ENCODE peak calls at places on chromosomes 3 and 15, in five cellular contexts. One of them, this sample, is unnamed.

GRCh38 chr15:53808058-53808703 is 48.7 kb upstream of the WDR72 start:
- DNase-seq in glutamatergic neuron: no peak
- DNase-seq in CD4-positive, alpha-beta T cell: no peak
- DNase-seq in esophagus muscularis mucosa: no peak
- DNase-seq in right atrium auricular region: no peak
- DNase-seq in this sample: no peak

GRCh38 chr15:31840849-31841476 is 189.4 kb upstream of the CHRNA7 start:
- DNase-seq in glutamatergic neuron: no peak
- DNase-seq in CD4-positive, alpha-beta T cell: no peak
- DNase-seq in esophagus muscularis mucosa: no peak
- DNase-seq in right atrium auricular region: peak
- DNase-seq in this sample: no peak

GRCh38 chr3:135091956-135092355 is 296.9 kb downstream of the EPHB1 start:
- DNase-seq in esophagus muscularis mucosa: no peak
- DNase-seq in right atrium auricular region: no peak
- DNase-seq in CD4-positive, alpha-beta T cell: no peak
- DNase-seq in glutamatergic neuron: no peak
- DNase-seq in this sample: no peak

GRCh38 chr3:145094355-145094941 is 1066.5 kb downstream of the PLOD2 start:
- DNase-seq in CD4-positive, alpha-beta T cell: no peak
- DNase-seq in right atrium auricular region: no peak
- DNase-seq in glutamatergic neuron: no peak
- DNase-seq in esophagus muscularis mucosa: no peak
- DNase-seq in this sample: no peak

GRCh38 chr15:48868549-48868948 is 9.4 kb upstream of the EID1 start:
- DNase-seq in right atrium auricular region: no peak
- DNase-seq in CD4-positive, alpha-beta T cell: no peak
- DNase-seq in esophagus muscularis mucosa: no peak
- DNase-seq in glutamatergic neuron: no peak
- DNase-seq in this sample: no peak

GRCh38 chr3:197404754-197405153 is 106.3 kb upstream of the DLG1 start:
- DNase-seq in CD4-positive, alpha-beta T cell: no peak
- DNase-seq in esophagus muscularis mucosa: no peak
- DNase-seq in right atrium auricular region: no peak
- DNase-seq in glutamatergic neuron: no peak
- DNase-seq in this sample: no peak

GRCh38 chr15:48177875-48178611 is at the start of gene MYEF2:
- DNase-seq in glutamatergic neuron: peak
- DNase-seq in CD4-positive, alpha-beta T cell: peak
- DNase-seq in esophagus muscularis mucosa: no peak
- DNase-seq in right atrium auricular region: peak
- DNase-seq in this sample: peak

GRCh38 chr3:136193273-136194043 is 2.7 kb downstream of the MSL2 start:
- DNase-seq in esophagus muscularis mucosa: no peak
- DNase-seq in right atrium auricular region: no peak
- DNase-seq in glutamatergic neuron: no peak
- DNase-seq in CD4-positive, alpha-beta T cell: no peak
- DNase-seq in this sample: no peak

GRCh38 chr15:41886741-41887140 is 7.1 kb downstream of the SPTBN5 start:
- DNase-seq in esophagus muscularis mucosa: no peak
- DNase-seq in glutamatergic neuron: no peak
- DNase-seq in CD4-positive, alpha-beta T cell: no peak
- DNase-seq in right atrium auricular region: no peak
- DNase-seq in this sample: no peak

GRCh38 chr3:187165144-187165543 is 25.8 kb upstream of the RPL39L start:
- DNase-seq in glutamatergic neuron: no peak
- DNase-seq in CD4-positive, alpha-beta T cell: peak
- DNase-seq in esophagus muscularis mucosa: no peak
- DNase-seq in right atrium auricular region: no peak
- DNase-seq in this sample: no peak

GRCh38 chr3:13484861-13485590 is 4.9 kb downstream of the HDAC11 start:
- DNase-seq in esophagus muscularis mucosa: no peak
- DNase-seq in right atrium auricular region: peak
- DNase-seq in CD4-positive, alpha-beta T cell: no peak
- DNase-seq in glutamatergic neuron: no peak
- DNase-seq in this sample: peak

GRCh38 chr3:29655016-29655415 is 374.1 kb downstream of the RBMS3 start:
- DNase-seq in CD4-positive, alpha-beta T cell: no peak
- DNase-seq in right atrium auricular region: no peak
- DNase-seq in esophagus muscularis mucosa: no peak
- DNase-seq in glutamatergic neuron: no peak
- DNase-seq in this sample: no peak

GRCh38 chr15:90336705-90337141 is 15.4 kb upstream of the ZNF774 start:
- DNase-seq in CD4-positive, alpha-beta T cell: no peak
- DNase-seq in glutamatergic neuron: no peak
- DNase-seq in right atrium auricular region: no peak
- DNase-seq in esophagus muscularis mucosa: no peak
- DNase-seq in this sample: no peak

GRCh38 chr3:10162147-10162546 is 2.6 kb upstream of the IRAK2 start:
- DNase-seq in CD4-positive, alpha-beta T cell: no peak
- DNase-seq in glutamatergic neuron: no peak
- DNase-seq in esophagus muscularis mucosa: no peak
- DNase-seq in right atrium auricular region: no peak
- DNase-seq in this sample: no peak
- TF ChIP-seq CTCF in CD4-positive, alpha-beta T cell: no peak
- TF ChIP-seq CTCF in glutamatergic neuron: no peak
- TF ChIP-seq CTCF in esophagus muscularis mucosa: no peak
- TF ChIP-seq CTCF in right atrium auricular region: no peak
- TF ChIP-seq CTCF in this sample: no peak

DNA sequence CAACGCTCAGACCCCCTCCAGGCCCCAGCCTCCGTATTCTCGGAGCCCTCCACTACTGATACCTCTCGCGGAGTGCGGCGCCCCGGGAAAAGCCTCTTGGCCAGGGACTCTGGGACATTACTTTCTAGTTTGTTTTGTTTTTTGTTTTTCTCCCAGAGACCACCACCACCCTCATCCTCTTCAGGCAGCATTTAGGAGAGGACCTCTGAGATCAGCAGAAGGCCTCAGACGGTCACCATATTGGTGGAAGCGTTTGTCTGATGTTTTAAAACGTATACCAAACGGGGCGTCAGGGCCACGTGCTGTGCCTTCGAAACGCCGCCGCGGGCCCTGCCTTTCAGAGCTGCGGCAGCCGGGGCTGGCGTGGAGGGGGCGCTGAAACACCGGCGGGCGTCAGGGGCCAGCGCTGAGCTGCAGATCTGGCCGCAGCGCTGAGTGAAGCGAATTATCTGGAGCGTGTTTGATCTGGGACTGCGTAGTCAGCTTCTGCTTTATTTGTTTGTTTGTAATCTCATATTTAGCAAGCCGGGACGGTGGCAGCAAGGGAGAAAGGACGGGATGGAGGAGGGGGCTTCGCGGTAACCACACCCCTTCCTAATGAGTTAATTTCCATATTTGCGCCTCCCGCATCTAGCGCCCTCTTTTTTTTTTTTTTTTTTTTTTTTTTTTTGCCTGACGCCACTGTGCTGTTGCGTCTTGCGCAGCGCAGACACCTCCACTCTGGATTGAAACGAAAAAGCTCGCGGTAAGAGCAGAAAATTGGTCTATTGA is 14.8 kb downstream of the SOX2 start:
- DNase-seq in esophagus muscularis mucosa: no peak
- DNase-seq in right atrium auricular region: no peak
- DNase-seq in CD4-positive, alpha-beta T cell: no peak
- DNase-seq in glutamatergic neuron: peak
- DNase-seq in this sample: no peak
- TF ChIP-seq CTCF in esophagus muscularis mucosa: no peak
- TF ChIP-seq CTCF in right atrium auricular region: no peak
- TF ChIP-seq CTCF in CD4-positive, alpha-beta T cell: no peak
- TF ChIP-seq CTCF in glutamatergic neuron: no peak
- TF ChIP-seq CTCF in this sample: peak

GRCh38 chr15:78811124-78811824 is at the start of gene ADAMTS7:
- DNase-seq in right atrium auricular region: peak
- DNase-seq in CD4-positive, alpha-beta T cell: peak
- DNase-seq in esophagus muscularis mucosa: no peak
- DNase-seq in glutamatergic neuron: peak
- DNase-seq in this sample: no peak
- TF ChIP-seq CTCF in right atrium auricular region: peak
- TF ChIP-seq CTCF in CD4-positive, alpha-beta T cell: peak
- TF ChIP-seq CTCF in esophagus muscularis mucosa: peak
- TF ChIP-seq CTCF in glutamatergic neuron: peak
- TF ChIP-seq CTCF in this sample: peak

DNA sequence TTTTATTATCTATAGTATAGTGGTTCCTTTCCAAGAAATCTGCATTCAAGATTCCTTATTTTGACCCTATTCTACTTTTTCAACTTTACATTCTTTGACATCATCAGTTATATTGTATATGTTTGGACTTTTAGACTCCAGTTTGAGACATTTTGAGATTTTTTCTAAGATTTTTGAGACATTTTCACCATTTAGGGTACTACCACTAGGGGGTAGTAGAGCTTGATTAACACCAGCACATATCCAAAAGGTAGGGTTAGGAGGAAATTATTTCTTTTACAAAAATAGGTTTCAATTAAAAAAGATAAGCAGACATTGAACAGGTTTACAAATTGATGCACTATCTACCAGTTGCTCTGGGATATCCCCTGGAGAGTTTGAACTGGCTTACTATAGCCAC is 262.5 kb downstream of the SCAPER start:
- DNase-seq in glutamatergic neuron: no peak
- DNase-seq in esophagus muscularis mucosa: no peak
- DNase-seq in CD4-positive, alpha-beta T cell: no peak
- DNase-seq in right atrium auricular region: no peak
- DNase-seq in this sample: no peak
- TF ChIP-seq CTCF in glutamatergic neuron: peak
- TF ChIP-seq CTCF in esophagus muscularis mucosa: no peak
- TF ChIP-seq CTCF in CD4-positive, alpha-beta T cell: peak
- TF ChIP-seq CTCF in right atrium auricular region: peak
- TF ChIP-seq CTCF in this sample: peak

GRCh38 chr3:111282024-111282423 is 210.4 kb downstream of the NECTIN3 start:
- DNase-seq in glutamatergic neuron: no peak
- DNase-seq in CD4-positive, alpha-beta T cell: no peak
- DNase-seq in esophagus muscularis mucosa: no peak
- DNase-seq in right atrium auricular region: no peak
- DNase-seq in this sample: no peak

GRCh38 chr3:111278961-111279360 is 207.3 kb downstream of the NECTIN3 start:
- DNase-seq in glutamatergic neuron: no peak
- DNase-seq in esophagus muscularis mucosa: no peak
- DNase-seq in CD4-positive, alpha-beta T cell: no peak
- DNase-seq in right atrium auricular region: no peak
- DNase-seq in this sample: no peak

GRCh38 chr3:111283165-111283564 is 211.5 kb downstream of the NECTIN3 start:
- DNase-seq in CD4-positive, alpha-beta T cell: no peak
- DNase-seq in esophagus muscularis mucosa: no peak
- DNase-seq in right atrium auricular region: no peak
- DNase-seq in glutamatergic neuron: no peak
- DNase-seq in this sample: no peak

DNA sequence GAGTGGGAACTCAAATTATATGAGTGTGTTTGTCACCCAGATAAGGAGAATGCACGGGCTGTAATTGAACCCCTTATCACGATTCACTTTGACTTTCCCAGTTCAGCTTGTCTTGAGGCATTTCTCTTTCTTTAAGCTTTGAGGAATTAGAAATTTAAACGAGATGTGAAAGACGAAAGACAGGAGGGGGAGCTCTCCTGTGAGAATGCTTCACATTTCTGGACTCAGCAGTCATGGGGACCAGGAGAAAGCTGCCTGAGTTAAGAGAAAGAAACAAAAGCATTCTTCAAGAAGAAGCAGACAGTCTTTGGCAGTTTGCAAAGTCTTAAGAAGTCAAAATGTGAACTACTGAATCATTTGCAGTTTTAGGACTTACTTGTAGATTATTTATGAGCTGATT is 205.6 kb downstream of the NECTIN3 start:
- DNase-seq in CD4-positive, alpha-beta T cell: no peak
- DNase-seq in glutamatergic neuron: no peak
- DNase-seq in right atrium auricular region: no peak
- DNase-seq in esophagus muscularis mucosa: no peak
- DNase-seq in this sample: no peak
- TF ChIP-seq CTCF in CD4-positive, alpha-beta T cell: no peak
- TF ChIP-seq CTCF in glutamatergic neuron: no peak
- TF ChIP-seq CTCF in right atrium auricular region: no peak
- TF ChIP-seq CTCF in esophagus muscularis mucosa: no peak
- TF ChIP-seq CTCF in this sample: peak

DNA sequence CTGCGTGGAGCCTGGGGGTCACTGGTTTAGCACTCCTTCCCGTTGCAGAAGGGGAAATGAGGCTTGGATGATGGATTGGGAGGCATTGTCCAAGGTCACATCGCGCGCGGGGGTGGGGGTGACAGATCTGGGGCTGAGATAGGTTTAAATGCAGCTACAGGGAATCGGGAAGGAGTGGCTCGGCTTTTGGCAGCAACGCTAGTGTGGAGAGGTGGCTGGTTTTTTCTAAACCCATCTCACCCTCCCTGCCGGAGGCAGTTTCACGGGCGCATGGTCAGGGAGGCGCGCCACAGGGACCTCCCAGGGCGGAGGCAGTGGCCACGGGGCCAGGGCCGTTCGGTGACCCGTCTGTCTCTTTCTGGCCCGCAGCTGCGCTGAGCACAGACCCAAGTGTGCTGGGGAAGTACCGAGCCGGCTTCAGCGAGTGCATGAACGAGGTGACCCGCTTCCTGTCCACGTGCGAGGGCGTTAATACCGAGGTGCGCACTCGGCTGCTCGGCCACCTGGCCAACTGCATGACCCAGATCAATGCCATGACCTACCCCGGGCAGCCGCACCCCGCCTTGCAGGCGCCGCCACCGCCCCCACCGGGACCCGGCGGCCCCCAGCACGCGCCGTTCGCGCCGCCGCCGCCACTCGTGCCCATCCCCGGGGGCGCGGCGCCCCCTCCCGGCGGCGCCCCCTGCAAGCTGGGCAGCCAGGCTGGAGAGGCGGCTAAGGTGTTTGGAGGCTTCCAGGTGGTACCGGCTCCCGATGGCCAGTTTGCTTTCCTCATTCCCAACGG is 1.6 kb downstream of the HES1 start:
- DNase-seq in right atrium auricular region: peak
- DNase-seq in CD4-positive, alpha-beta T cell: peak
- DNase-seq in glutamatergic neuron: peak
- DNase-seq in esophagus muscularis mucosa: no peak
- DNase-seq in this sample: no peak
- TF ChIP-seq CTCF in right atrium auricular region: peak
- TF ChIP-seq CTCF in CD4-positive, alpha-beta T cell: peak
- TF ChIP-seq CTCF in glutamatergic neuron: peak
- TF ChIP-seq CTCF in esophagus muscularis mucosa: peak
- TF ChIP-seq CTCF in this sample: peak

GRCh38 chr3:3170998-3171397 is 8.5 kb downstream of the CRBN start:
- DNase-seq in right atrium auricular region: no peak
- DNase-seq in glutamatergic neuron: no peak
- DNase-seq in CD4-positive, alpha-beta T cell: no peak
- DNase-seq in esophagus muscularis mucosa: no peak
- DNase-seq in this sample: no peak
- TF ChIP-seq CTCF in right atrium auricular region: peak
- TF ChIP-seq CTCF in glutamatergic neuron: peak
- TF ChIP-seq CTCF in CD4-positive, alpha-beta T cell: peak
- TF ChIP-seq CTCF in esophagus muscularis mucosa: peak
- TF ChIP-seq CTCF in this sample: peak